ENCODE peak calls at places on chromosome 7, in four cellular contexts. J, A, C and G are unnamed samples.

GRCh38 chr7:96949766-96950165 is 55.6 kb upstream of the DLX6 start:
- DNase-seq in J (no peak), A (no peak), C (no peak), G (no peak)

GRCh38 chr7:43220250-43220649 is 107.8 kb downstream of the HECW1 start:
- DNase-seq in J (no peak), A (no peak), C (peak; percentile 95), G (peak; percentile 79)

GRCh38 chr7:64905547-64905946 is 2.5 kb downstream of the ZNF273 start:
- DNase-seq in J (no peak), A (no peak), C (no peak), G (no peak)

GRCh38 chr7:36287371-36288241 is 102.1 kb upstream of the ANLN start:
- DNase-seq in J (no peak), A (no peak), C (no peak), G (no peak)

GRCh38 chr7:42460148-42460547 is 223.1 kb upstream of the GLI3 start:
- DNase-seq in J (no peak), A (no peak), C (no peak), G (no peak)

GRCh38 chr7:123569352-123569999 is 11.9 kb upstream of the NDUFA5 start:
- DNase-seq in J (no peak), A (no peak), C (no peak), G (no peak)

GRCh38 chr7:35250941-35251340 is 3.0 kb downstream of the TBX20 start:
- DNase-seq in J (no peak), A (no peak), C (no peak), G (no peak)

GRCh38 chr7:70480913-70481579 is 650.9 kb upstream of the GALNT17 start:
- DNase-seq in J (no peak), A (no peak), C (no peak), G (no peak)

GRCh38 chr7:55369427-55369826 is 4.3 kb downstream of the LANCL2 start:
- DNase-seq in J (no peak), A (no peak), C (peak; percentile 95), G (peak; percentile 67)

GRCh38 chr7:105840981-105841749 is 35.2 kb downstream of the ATXN7L1 start:
- DNase-seq in J (no peak), A (no peak), C (peak; percentile 47), G (peak; percentile 85)

GRCh38 chr7:522071-522937 is 2.7 kb upstream of the PDGFA start:
- DNase-seq in J (no peak), A (no peak), C (peak; percentile 32), G (peak; percentile 73)

GRCh38 chr7:72546586-72546985 is 134.4 kb upstream of the CALN1 start:
- DNase-seq in J (no peak), A (no peak), C (no peak), G (no peak)

GRCh38 chr7:103680161-103681144 is 234.4 kb upstream of the SLC26A5 start:
- DNase-seq in J (no peak), A (no peak), C (no peak), G (no peak)

GRCh38 chr7:25859412-25859704 is 292.6 kb upstream of the NFE2L3 start:
- DNase-seq in J (no peak), A (no peak), C (no peak), G (peak; percentile 48)

DNA sequence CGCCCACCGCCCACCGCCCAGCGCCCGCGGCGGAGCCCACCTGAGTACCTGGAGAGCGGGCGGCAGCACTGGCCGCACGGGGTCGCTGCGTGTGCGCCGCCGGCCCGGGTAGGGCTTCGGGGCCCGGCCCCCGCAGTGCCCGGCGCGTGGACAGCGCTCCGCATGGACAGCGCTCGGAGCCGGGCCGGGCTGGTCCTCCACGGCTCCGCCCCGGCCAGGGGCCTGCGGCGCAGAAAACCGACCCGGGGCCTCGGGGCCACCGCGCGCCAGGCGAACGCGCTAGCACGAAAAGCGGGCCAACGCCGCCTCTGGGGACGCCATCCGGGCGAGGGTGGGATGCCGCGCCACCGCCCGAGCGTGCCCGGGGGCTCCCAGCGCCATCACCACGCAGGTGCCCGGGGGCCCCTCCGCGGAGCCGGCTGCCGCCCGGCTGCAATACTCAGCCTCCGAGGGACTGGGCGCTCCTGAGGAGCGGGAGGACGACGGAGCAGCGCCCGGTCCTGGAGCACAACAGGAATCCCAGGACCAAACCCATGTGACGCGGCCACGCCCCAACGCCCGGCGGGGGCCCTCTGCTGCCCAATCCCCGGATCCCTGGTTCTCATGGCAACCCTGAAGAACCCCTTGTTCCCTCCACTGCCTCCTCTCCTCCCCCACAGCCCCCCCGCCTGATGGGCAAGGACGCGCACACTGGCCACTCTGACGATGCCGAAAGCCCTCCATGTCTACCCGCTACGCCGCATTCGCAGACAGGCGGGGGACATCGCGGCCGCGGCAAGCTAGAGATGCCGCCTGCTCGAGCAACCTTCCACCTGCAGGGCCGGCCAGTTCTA is at the start of gene GRB10:
- DNase-seq in J (peak; percentile 62), A (no peak), C (peak; percentile 20), G (peak; percentile 40)
- H4K91ac ChIP-seq in J (peak within 1 kb of the TSS; percentile 88), A (no peak within 1 kb of the TSS), C (no peak within 1 kb of the TSS), G (no peak within 1 kb of the TSS)

GRCh38 chr7:2288503-2288902 is 25.7 kb downstream of the SNX8 start:
- DNase-seq in J (no peak), A (no peak), C (no peak), G (no peak)

GRCh38 chr7:2289621-2290020 is 24.6 kb downstream of the SNX8 start:
- DNase-seq in J (no peak), A (no peak), C (no peak), G (no peak)

GRCh38 chr7:2287742-2288141 is 26.5 kb downstream of the SNX8 start:
- DNase-seq in J (no peak), A (no peak), C (no peak), G (no peak)

GRCh38 chr7:2290877-2291276 is 23.4 kb downstream of the SNX8 start:
- DNase-seq in J (no peak), A (no peak), C (no peak), G (no peak)

GRCh38 chr7:2288986-2289611 is 25.1 kb downstream of the SNX8 start:
- DNase-seq in J (no peak), A (no peak), C (no peak), G (no peak)
- H4K8ac ChIP-seq in J (no peak overlapping the region), A (no peak overlapping the region), C (no peak overlapping the region), G (no peak overlapping the region)

GRCh38 chr7:101273126-101273525 is 28.2 kb upstream of the FIS1 start:
- DNase-seq in J (no peak), A (no peak), C (no peak), G (no peak)

GRCh38 chr7:101278461-101279292 is 33.8 kb upstream of the FIS1 start:
- DNase-seq in J (no peak), A (no peak), C (no peak), G (no peak)

DNA sequence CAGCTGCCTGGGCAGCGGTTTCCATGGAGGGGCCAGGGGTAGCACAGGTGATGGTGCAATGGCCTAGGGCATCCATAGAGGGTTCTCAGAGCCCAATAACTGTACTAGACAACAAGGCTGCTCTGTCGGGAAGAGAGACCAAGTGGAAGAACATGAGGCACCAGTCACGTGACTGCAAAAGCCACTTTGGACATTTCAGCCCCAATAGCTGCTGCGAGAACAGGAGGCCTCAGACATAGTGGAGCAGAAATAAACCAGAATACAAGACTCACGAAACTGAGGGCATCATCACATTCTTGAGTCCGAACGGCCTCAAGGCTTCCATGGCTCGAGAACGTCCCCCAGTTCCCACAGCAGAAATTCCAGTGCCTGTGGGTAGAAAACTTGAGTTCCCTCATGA is 32.3 kb upstream of the FIS1 start:
- DNase-seq in J (no peak), A (no peak), C (no peak), G (no peak)
- H4K91ac ChIP-seq in J (no peak overlapping the region), A (no peak overlapping the region), C (no peak overlapping the region), G (no peak overlapping the region)

GRCh38 chr7:87919875-87920274 is 14.2 kb upstream of the ADAM22 start:
- DNase-seq in J (no peak), A (no peak), C (no peak), G (no peak)
- H4K8ac ChIP-seq in J (no peak overlapping the region), A (no peak overlapping the region), C (no peak overlapping the region), G (no peak overlapping the region)